ENCODE peak calls at places on chromosomes 5 and 9, in nine cellular contexts. I is effector memory CD4-positive, alpha-beta T cell; M is astrocyte; J is A549; E is iPS DF 6.9; K is heart right ventricle; G is PC-3; L is fibroblast of lung; F is upper lobe of right lung. D is an unnamed sample. For H3K4me1, the result is how much of the 10 kb centered on the place peaks cover.

GRCh38 chr9:128068656-128069221 is 707 bp downstream of the SLC25A25 start:
- DNase-seq in G (no peak), E (no peak), J (no peak), M (no peak), I (no peak), K (no peak), F (peak), L (no peak), D (no peak)

GRCh38 chr9:90449213-90449925 is 193.3 kb downstream of the DIRAS2 start:
- DNase-seq in J (no peak), G (no peak), M (no peak), K (no peak), F (no peak), I (no peak), L (no peak), E (no peak), D (no peak)

GRCh38 chr9:6567140-6567591 is 78.4 kb downstream of the GLDC start:
- DNase-seq in J (peak), L (peak), G (peak), I (no peak), M (peak), K (no peak), E (no peak), F (no peak), D (no peak)

GRCh38 chr5:22938373-22938772 is 85.2 kb upstream of the CDH12 start:
- DNase-seq in G (peak), I (no peak), L (no peak), K (no peak), J (no peak), F (no peak), M (no peak), E (no peak), D (no peak)

GRCh38 chr5:147746986-147747385 is 35.5 kb downstream of the JAKMIP2 start:
- DNase-seq in I (no peak), E (no peak), G (no peak), K (no peak), L (peak), J (no peak), M (peak), F (no peak), D (no peak)

GRCh38 chr9:101417977-101418376 is 17.6 kb downstream of the ALDOB start:
- DNase-seq in F (no peak), M (no peak), G (no peak), E (no peak), I (no peak), J (no peak), K (no peak), L (no peak), D (no peak)

GRCh38 chr9:112700080-112700479 is 17.8 kb downstream of the INIP start:
- DNase-seq in I (no peak), L (peak), F (no peak), E (no peak), J (no peak), G (no peak), M (peak), K (no peak), D (no peak)

GRCh38 chr5:59038169-59039002 is 455.5 kb downstream of the RAB3C start:
- DNase-seq in F (no peak), L (no peak), K (no peak), J (peak), I (no peak), G (no peak), E (no peak), M (no peak), D (no peak)

GRCh38 chr5:128084228-128085167 is 932 bp downstream of the SLC12A2 start:
- DNase-seq in M (peak), L (peak), I (peak), J (no peak), G (peak), F (peak), E (no peak), K (peak), D (no peak)

DNA sequence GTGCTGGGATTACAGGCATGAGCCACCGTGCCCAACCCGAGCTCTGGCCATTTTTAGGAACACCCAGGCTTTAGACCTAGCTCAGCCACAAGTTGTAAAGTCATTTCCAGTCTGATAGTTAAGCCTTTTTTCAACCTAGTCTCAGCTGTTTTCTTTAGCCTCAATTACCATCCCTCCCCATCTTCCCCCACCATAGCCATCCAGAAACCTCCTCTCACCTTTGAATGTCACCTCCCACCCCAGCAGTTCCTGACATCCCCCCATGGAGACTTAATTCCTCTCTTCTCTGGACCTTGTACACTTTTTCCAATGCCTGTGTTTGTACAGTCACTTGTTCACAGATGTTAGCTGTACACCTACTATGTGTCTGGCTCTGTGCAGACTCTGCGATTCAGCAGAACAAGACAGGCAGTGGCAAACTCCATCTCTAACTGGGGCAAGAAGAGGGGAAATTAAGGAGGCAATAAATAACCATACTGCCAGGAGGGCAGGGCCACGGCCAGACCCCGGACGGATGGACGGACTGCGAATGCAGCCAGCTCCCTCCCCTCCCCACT is 29.9 kb upstream of the CRB2 start:
- DNase-seq in M (no peak), J (no peak), K (no peak), L (no peak), E (no peak), G (no peak), F (no peak), I (no peak), D (no peak)
- H3K4me3 ChIP-seq in M (no peak), J (no peak), K (no peak), L (no peak), E (no peak), G (no peak), F (no peak), I (no peak), D (peak)

GRCh38 chr9:118596374-118597015 is 772.7 kb downstream of the BRINP1 start:
- DNase-seq in J (no peak), I (no peak), G (no peak), L (peak), K (no peak), E (no peak), F (no peak), M (peak), D (no peak)
- H3K27ac ChIP-seq in J (peak), I (no peak), G (no peak), L (no peak), K (no peak), E (no peak), F (no peak), M (no peak), D (no peak)

DNA sequence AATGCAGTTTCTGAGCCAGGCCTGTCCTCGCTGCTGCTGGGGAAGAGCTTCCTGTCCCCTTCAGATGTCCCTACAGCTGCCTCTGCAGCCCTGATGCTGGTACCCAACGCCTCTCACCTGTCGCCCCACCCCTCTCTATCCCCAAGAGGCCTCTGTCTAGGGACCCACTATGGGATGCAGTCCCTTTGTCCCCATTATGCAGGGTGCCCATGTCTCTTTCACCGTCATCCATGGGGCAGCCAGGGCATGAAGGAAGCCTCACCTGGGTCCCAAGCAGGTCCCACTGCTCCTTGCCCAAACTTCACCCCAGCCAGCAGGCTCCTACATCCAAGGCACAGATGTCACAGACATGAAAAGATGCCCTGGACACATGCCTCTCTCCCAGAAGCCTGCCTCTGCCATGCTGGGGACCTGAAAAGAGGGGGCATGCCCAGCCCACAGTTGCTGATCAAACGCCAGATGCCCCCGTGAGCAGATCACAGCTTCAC is 81.2 kb downstream of the ADAMTS2 start:
- DNase-seq in M (no peak), K (no peak), J (no peak), F (peak), I (no peak), E (no peak), G (no peak), L (no peak), D (no peak)
- H3K4me1 ChIP-seq in M (under half), K (under half), J (under half), F (under half), I (under half), E (under half), G (under half), L (half or more), D (under half)

GRCh38 chr9:105242062-105242461 is 2.4 kb upstream of the SLC44A1 start:
- DNase-seq in E (no peak), K (no peak), M (no peak), F (no peak), J (no peak), I (no peak), G (no peak), L (no peak), D (no peak)
- H3K4me3 ChIP-seq in E (no peak), K (peak), M (no peak), F (no peak), J (no peak), I (no peak), G (no peak), L (no peak), D (no peak)